ENCODE peak calls at places on chromosomes 7 and 10, in nine cellular contexts. One of them, this sample, is unnamed.

GRCh38 chr10:97714401-97715258 is 1.1 kb downstream of the MARVELD1 start:
- DNase-seq in naive thymus-derived CD4-positive, alpha-beta T cell: peak; percentile 40
- DNase-seq in NCI-H1694: peak; percentile 8
- DNase-seq in T-helper 9 cell: no peak
- DNase-seq in NCI-H510A: no peak
- DNase-seq in astrocyte of the hippocampus: peak; percentile 84
- DNase-seq in EL: peak; percentile 83
- DNase-seq in heart right ventricle: peak; percentile 71
- DNase-seq in PC-9: peak; percentile 51
- DNase-seq in this sample: no peak

GRCh38 chr10:50552308-50552707 is 71.4 kb downstream of the SGMS1 start:
- DNase-seq in naive thymus-derived CD4-positive, alpha-beta T cell: no peak
- DNase-seq in NCI-H1694: no peak
- DNase-seq in T-helper 9 cell: no peak
- DNase-seq in NCI-H510A: no peak
- DNase-seq in astrocyte of the hippocampus: peak; percentile 62
- DNase-seq in EL: peak; percentile 48
- DNase-seq in heart right ventricle: no peak
- DNase-seq in PC-9: no peak
- DNase-seq in this sample: peak; percentile 84

GRCh38 chr7:5424689-5425506 is 1.3 kb upstream of the TNRC18 start:
- DNase-seq in naive thymus-derived CD4-positive, alpha-beta T cell: no peak
- DNase-seq in NCI-H1694: peak; percentile 34
- DNase-seq in T-helper 9 cell: no peak
- DNase-seq in NCI-H510A: no peak
- DNase-seq in astrocyte of the hippocampus: peak; percentile 67
- DNase-seq in EL: peak; percentile 64
- DNase-seq in heart right ventricle: peak; percentile 75
- DNase-seq in PC-9: peak; percentile 39
- DNase-seq in this sample: no peak

GRCh38 chr7:102453319-102453718 is 11.3 kb downstream of the ALKBH4 start:
- DNase-seq in naive thymus-derived CD4-positive, alpha-beta T cell: no peak
- DNase-seq in NCI-H1694: no peak
- DNase-seq in T-helper 9 cell: no peak
- DNase-seq in NCI-H510A: no peak
- DNase-seq in astrocyte of the hippocampus: no peak
- DNase-seq in EL: no peak
- DNase-seq in heart right ventricle: no peak
- DNase-seq in PC-9: no peak
- DNase-seq in this sample: no peak

GRCh38 chr10:96093948-96094347 is 36.1 kb upstream of the ZNF518A start:
- DNase-seq in naive thymus-derived CD4-positive, alpha-beta T cell: no peak
- DNase-seq in NCI-H1694: no peak
- DNase-seq in T-helper 9 cell: no peak
- DNase-seq in NCI-H510A: no peak
- DNase-seq in astrocyte of the hippocampus: no peak
- DNase-seq in EL: no peak
- DNase-seq in heart right ventricle: no peak
- DNase-seq in PC-9: no peak
- DNase-seq in this sample: no peak

GRCh38 chr7:106279425-106280182 is 5.2 kb downstream of the NAMPT start:
- DNase-seq in naive thymus-derived CD4-positive, alpha-beta T cell: no peak
- DNase-seq in NCI-H1694: no peak
- DNase-seq in T-helper 9 cell: no peak
- DNase-seq in NCI-H510A: no peak
- DNase-seq in astrocyte of the hippocampus: no peak
- DNase-seq in EL: no peak
- DNase-seq in heart right ventricle: no peak
- DNase-seq in PC-9: no peak
- DNase-seq in this sample: no peak

GRCh38 chr7:18445916-18446520 is 49.5 kb upstream of the HDAC9 start:
- DNase-seq in naive thymus-derived CD4-positive, alpha-beta T cell: no peak
- DNase-seq in NCI-H1694: no peak
- DNase-seq in T-helper 9 cell: no peak
- DNase-seq in NCI-H510A: no peak
- DNase-seq in astrocyte of the hippocampus: no peak
- DNase-seq in EL: no peak
- DNase-seq in heart right ventricle: no peak
- DNase-seq in PC-9: no peak
- DNase-seq in this sample: no peak

GRCh38 chr7:95715274-95715673 is 57.1 kb upstream of the DYNC1I1 start:
- DNase-seq in naive thymus-derived CD4-positive, alpha-beta T cell: no peak
- DNase-seq in NCI-H1694: no peak
- DNase-seq in T-helper 9 cell: no peak
- DNase-seq in NCI-H510A: no peak
- DNase-seq in astrocyte of the hippocampus: no peak
- DNase-seq in EL: no peak
- DNase-seq in heart right ventricle: no peak
- DNase-seq in PC-9: no peak
- DNase-seq in this sample: no peak

GRCh38 chr7:12735923-12736322 is 48.5 kb downstream of the ARL4A start:
- DNase-seq in naive thymus-derived CD4-positive, alpha-beta T cell: no peak
- DNase-seq in NCI-H1694: no peak
- DNase-seq in T-helper 9 cell: no peak
- DNase-seq in NCI-H510A: no peak
- DNase-seq in astrocyte of the hippocampus: no peak
- DNase-seq in EL: no peak
- DNase-seq in heart right ventricle: no peak
- DNase-seq in PC-9: no peak
- DNase-seq in this sample: no peak

GRCh38 chr10:75020168-75020567 is 91.3 kb upstream of the SAMD8 start:
- DNase-seq in naive thymus-derived CD4-positive, alpha-beta T cell: no peak
- DNase-seq in NCI-H1694: no peak
- DNase-seq in T-helper 9 cell: no peak
- DNase-seq in NCI-H510A: no peak
- DNase-seq in astrocyte of the hippocampus: no peak
- DNase-seq in EL: no peak
- DNase-seq in heart right ventricle: no peak
- DNase-seq in PC-9: no peak
- DNase-seq in this sample: no peak

GRCh38 chr10:29119374-29119773 is 169.5 kb upstream of the LYZL1 start:
- DNase-seq in naive thymus-derived CD4-positive, alpha-beta T cell: no peak
- DNase-seq in NCI-H1694: no peak
- DNase-seq in T-helper 9 cell: no peak
- DNase-seq in NCI-H510A: no peak
- DNase-seq in astrocyte of the hippocampus: peak; percentile 19
- DNase-seq in EL: peak; percentile 28
- DNase-seq in heart right ventricle: no peak
- DNase-seq in PC-9: peak; percentile 31
- DNase-seq in this sample: no peak